ENCODE peak calls at places on chromosomes 12 and 14, in five cellular contexts. One of them, this sample, is unnamed. For H3K4me1, the result is how much of the 10 kb centered on the place peaks cover.

GRCh38 chr12:44812062-44812461 is 64.1 kb downstream of the NELL2 start:
- DNase-seq in gastrocnemius medialis: no peak
- DNase-seq in DND-41: peak
- DNase-seq in upper lobe of right lung: no peak
- DNase-seq in A549: peak
- DNase-seq in this sample: peak

GRCh38 chr12:9725471-9725870 is 7.4 kb downstream of the CLECL1 start:
- DNase-seq in gastrocnemius medialis: no peak
- DNase-seq in DND-41: no peak
- DNase-seq in upper lobe of right lung: no peak
- DNase-seq in A549: no peak
- DNase-seq in this sample: no peak

GRCh38 chr14:77988966-77989365 is 181.2 kb upstream of the NRXN3 start:
- DNase-seq in gastrocnemius medialis: no peak
- DNase-seq in DND-41: no peak
- DNase-seq in upper lobe of right lung: no peak
- DNase-seq in A549: peak
- DNase-seq in this sample: no peak

GRCh38 chr12:127594351-127594970 is 672.5 kb upstream of the TMEM132C start:
- DNase-seq in gastrocnemius medialis: no peak
- DNase-seq in DND-41: no peak
- DNase-seq in upper lobe of right lung: no peak
- DNase-seq in A549: no peak
- DNase-seq in this sample: no peak

GRCh38 chr14:89603938-89604480 is 187.0 kb upstream of the FOXN3 start:
- DNase-seq in gastrocnemius medialis: no peak
- DNase-seq in DND-41: no peak
- DNase-seq in upper lobe of right lung: no peak
- DNase-seq in A549: no peak
- DNase-seq in this sample: no peak

GRCh38 chr12:31773867-31774266 is 45.0 kb upstream of the AMN1 start:
- DNase-seq in gastrocnemius medialis: no peak
- DNase-seq in DND-41: no peak
- DNase-seq in upper lobe of right lung: no peak
- DNase-seq in A549: peak
- DNase-seq in this sample: peak

GRCh38 chr14:21882226-21882625 is 208.6 kb upstream of the OR4E1 start:
- DNase-seq in gastrocnemius medialis: no peak
- DNase-seq in DND-41: no peak
- DNase-seq in upper lobe of right lung: no peak
- DNase-seq in A549: no peak
- DNase-seq in this sample: no peak

GRCh38 chr14:75461303-75461702 is 33.5 kb downstream of the JDP2 start:
- DNase-seq in gastrocnemius medialis: no peak
- DNase-seq in DND-41: no peak
- DNase-seq in upper lobe of right lung: no peak
- DNase-seq in A549: no peak
- DNase-seq in this sample: no peak

GRCh38 chr14:21860172-21860571 is 186.6 kb upstream of the OR4E1 start:
- DNase-seq in gastrocnemius medialis: no peak
- DNase-seq in DND-41: peak
- DNase-seq in upper lobe of right lung: no peak
- DNase-seq in A549: peak
- DNase-seq in this sample: peak

GRCh38 chr14:64771161-64771560 is 66.9 kb downstream of the PLEKHG3 start:
- DNase-seq in gastrocnemius medialis: no peak
- DNase-seq in DND-41: no peak
- DNase-seq in upper lobe of right lung: no peak
- DNase-seq in A549: no peak
- DNase-seq in this sample: no peak
- H3K4me1 ChIP-seq in gastrocnemius medialis: under half
- H3K4me1 ChIP-seq in DND-41: under half
- H3K4me1 ChIP-seq in upper lobe of right lung: under half
- H3K4me1 ChIP-seq in A549: under half
- H3K4me1 ChIP-seq in this sample: under half

DNA sequence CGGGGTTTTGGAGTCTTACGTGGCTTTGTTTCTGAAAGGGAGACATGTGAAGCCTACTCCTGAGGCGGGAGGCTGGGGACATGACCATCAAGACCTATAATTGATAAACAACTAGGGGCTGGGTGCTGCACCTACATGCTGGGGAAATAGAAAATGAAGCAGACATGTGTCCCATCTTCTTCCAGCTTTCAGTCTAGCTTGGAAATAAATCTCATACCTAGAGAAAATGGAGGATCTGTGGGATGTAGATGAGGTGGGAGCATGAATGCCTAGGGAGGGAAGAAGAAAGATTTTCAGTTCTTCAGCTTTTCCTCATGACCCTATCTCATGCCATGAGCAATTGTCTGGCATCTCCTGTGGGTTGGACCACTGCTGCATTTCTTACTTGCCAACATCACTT is 22.1 kb downstream of the EMP1 start:
- DNase-seq in gastrocnemius medialis: no peak
- DNase-seq in DND-41: no peak
- DNase-seq in upper lobe of right lung: no peak
- DNase-seq in A549: no peak
- DNase-seq in this sample: no peak
- TF ChIP-seq CTCF in gastrocnemius medialis: no peak
- TF ChIP-seq CTCF in DND-41: no peak
- TF ChIP-seq CTCF in upper lobe of right lung: no peak
- TF ChIP-seq CTCF in A549: no peak
- TF ChIP-seq CTCF in this sample: no peak

GRCh38 chr14:55129428-55130193 is 559 bp downstream of the LGALS3 start:
- DNase-seq in gastrocnemius medialis: peak
- DNase-seq in DND-41: no peak
- DNase-seq in upper lobe of right lung: peak
- DNase-seq in A549: peak
- DNase-seq in this sample: no peak
- H3K4me1 ChIP-seq in gastrocnemius medialis: under half
- H3K4me1 ChIP-seq in DND-41: under half
- H3K4me1 ChIP-seq in upper lobe of right lung: half or more
- H3K4me1 ChIP-seq in A549: under half
- H3K4me1 ChIP-seq in this sample: under half

DNA sequence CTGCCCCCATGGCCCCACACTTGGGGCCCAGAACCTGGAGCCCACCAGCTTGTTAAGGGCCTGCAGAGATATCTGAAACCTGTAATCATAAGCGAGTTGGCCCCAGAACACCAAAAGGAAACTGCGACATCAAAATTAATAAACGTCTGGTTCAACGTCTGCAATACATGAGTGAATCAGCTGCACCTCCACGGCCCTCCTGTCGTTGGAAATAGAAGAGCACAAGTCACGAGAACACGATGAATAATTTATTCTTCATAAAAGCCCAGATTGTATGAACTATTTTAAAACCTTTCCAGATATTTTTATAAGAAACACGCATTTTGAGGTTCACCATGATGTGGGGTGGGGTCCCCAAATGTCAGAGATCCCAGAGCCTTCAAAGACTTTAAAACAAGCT is 9.7 kb upstream of the CMKLR1 start:
- DNase-seq in gastrocnemius medialis: no peak
- DNase-seq in DND-41: no peak
- DNase-seq in upper lobe of right lung: no peak
- DNase-seq in A549: no peak
- DNase-seq in this sample: no peak
- TF ChIP-seq CTCF in gastrocnemius medialis: no peak
- TF ChIP-seq CTCF in DND-41: no peak
- TF ChIP-seq CTCF in upper lobe of right lung: no peak
- TF ChIP-seq CTCF in A549: no peak
- TF ChIP-seq CTCF in this sample: no peak